ENCODE peak calls at places on chromosomes 3 and 15, in nine cellular contexts. Q, O, F, P, X, E, D, A and R are unnamed samples.

GRCh38 chr3:102904629-102905028 is 469.8 kb downstream of the ZPLD1 start:
- DNase-seq in F (no peak), O (no peak), E (no peak), P (no peak), A (no peak), X (no peak), D (no peak), Q (no peak), R (peak; percentile 6)

GRCh38 chr15:92930776-92931175 is 30.7 kb downstream of the CHD2 start:
- DNase-seq in D (peak; percentile 71), O (no peak), Q (no peak), F (no peak), X (no peak), A (no peak), P (peak; percentile 84), E (no peak), R (no peak)

GRCh38 chr15:92954578-92954977 is 54.5 kb downstream of the CHD2 start:
- DNase-seq in Q (peak; percentile 25), D (no peak), O (no peak), X (peak; percentile 51), F (no peak), P (no peak), A (peak; percentile 13), E (no peak), R (no peak)

GRCh38 chr15:91866971-91867372 is 13.5 kb downstream of the SLCO3A1 start:
- DNase-seq in D (no peak), O (no peak), P (peak; percentile 69), X (no peak), Q (no peak), A (no peak), F (no peak), E (peak; percentile 28), R (no peak)

GRCh38 chr15:63070681-63071129 is 28.2 kb downstream of the TPM1 start:
- DNase-seq in F (no peak), O (no peak), P (no peak), D (no peak), Q (no peak), A (no peak), X (peak; percentile 20), E (no peak), R (no peak)

GRCh38 chr15:60548101-60548500 is 69.2 kb upstream of the ICE2 start:
- DNase-seq in A (no peak), D (no peak), X (no peak), O (no peak), F (no peak), Q (no peak), P (no peak), E (no peak), R (no peak)

GRCh38 chr3:122598556-122598955 is 21.1 kb downstream of the PARP15 start:
- DNase-seq in D (no peak), E (no peak), A (no peak), Q (no peak), F (no peak), P (no peak), X (no peak), O (no peak), R (no peak)

GRCh38 chr3:50078622-50079021 is 10.1 kb upstream of the RBM5 start:
- DNase-seq in A (no peak), P (no peak), F (no peak), Q (no peak), D (no peak), O (no peak), X (no peak), E (no peak), R (no peak)

GRCh38 chr3:125125822-125126245 is 70.0 kb upstream of the HEG1 start:
- DNase-seq in Q (no peak), P (peak; percentile 94), O (peak; percentile 63), D (peak; percentile 84), F (no peak), A (no peak), X (no peak), E (no peak), R (no peak)

GRCh38 chr3:121111914-121112612 is 204.1 kb downstream of the STXBP5L start:
- DNase-seq in D (no peak), X (peak; percentile 3), A (peak; percentile 63), P (no peak), E (no peak), F (no peak), Q (no peak), O (no peak), R (peak; percentile 16)

GRCh38 chr15:84099181-84099580 is 136.4 kb upstream of the GOLGA6L4 start:
- DNase-seq in A (no peak), Q (peak; percentile 41), D (no peak), F (no peak), O (no peak), P (no peak), X (no peak), E (peak; percentile 42), R (no peak)

GRCh38 chr3:10361375-10361774 is 40.5 kb upstream of the SEC13 start:
- DNase-seq in X (no peak), P (no peak), Q (peak; percentile 82), E (no peak), A (no peak), D (no peak), F (no peak), O (no peak), R (no peak)

GRCh38 chr15:67685008-67685599 is 140.2 kb upstream of the SKOR1 start:
- DNase-seq in D (no peak), F (no peak), P (peak; percentile 63), A (peak; percentile 5), X (peak; percentile 77), O (peak; percentile 4), Q (peak; percentile 68), E (no peak), R (peak; percentile 20)

GRCh38 chr3:186789554-186790260 is 6.3 kb downstream of the EIF4A2 start:
- DNase-seq in O (no peak), X (no peak), F (no peak), Q (peak; percentile 36), E (no peak), P (no peak), A (no peak), D (no peak), R (peak; percentile 43)

GRCh38 chr3:71641669-71642068 is 58.1 kb upstream of the FOXP1 start:
- DNase-seq in E (no peak), F (no peak), X (peak; percentile 68), O (no peak), A (no peak), Q (no peak), P (no peak), D (no peak), R (no peak)

GRCh38 chr3:140830391-140830790 is 111.2 kb upstream of the SLC25A36 start:
- DNase-seq in O (no peak), A (no peak), X (no peak), D (no peak), F (no peak), P (no peak), E (no peak), Q (no peak), R (no peak)

GRCh38 chr3:23115171-23115877 is 87.8 kb upstream of the UBE2E2 start:
- DNase-seq in A (no peak), X (no peak), Q (no peak), P (peak; percentile 6), F (no peak), E (no peak), D (no peak), O (no peak), R (no peak)

GRCh38 chr3:190345027-190345821 is 23.0 kb upstream of the CLDN1 start:
- DNase-seq in O (no peak), Q (no peak), F (no peak), X (peak; percentile 96), D (peak; percentile 85), P (peak; percentile 75), E (no peak), A (no peak), R (no peak)

GRCh38 chr15:35067501-35068347 is 17.4 kb downstream of the NANOGP8 start:
- DNase-seq in F (no peak), P (no peak), A (no peak), D (no peak), X (no peak), Q (no peak), O (no peak), E (no peak), R (no peak)

GRCh38 chr15:74635228-74635627 is 19.6 kb downstream of the CLK3 start:
- DNase-seq in E (peak; percentile 57), O (peak; percentile 74), P (peak; percentile 62), Q (peak; percentile 81), X (peak; percentile 68), D (no peak), A (peak; percentile 76), F (peak; percentile 38), R (peak; percentile 84)

GRCh38 chr3:156599061-156599460 is 44.1 kb upstream of the SSR3 start:
- DNase-seq in D (no peak), P (no peak), O (no peak), A (no peak), E (no peak), X (no peak), Q (no peak), F (no peak), R (no peak)

GRCh38 chr15:85494035-85494793 is 113.8 kb downstream of the AKAP13 start:
- DNase-seq in X (peak; percentile 91), Q (no peak), P (peak; percentile 89), D (no peak), A (no peak), O (no peak), E (no peak), F (no peak), R (no peak)

DNA sequence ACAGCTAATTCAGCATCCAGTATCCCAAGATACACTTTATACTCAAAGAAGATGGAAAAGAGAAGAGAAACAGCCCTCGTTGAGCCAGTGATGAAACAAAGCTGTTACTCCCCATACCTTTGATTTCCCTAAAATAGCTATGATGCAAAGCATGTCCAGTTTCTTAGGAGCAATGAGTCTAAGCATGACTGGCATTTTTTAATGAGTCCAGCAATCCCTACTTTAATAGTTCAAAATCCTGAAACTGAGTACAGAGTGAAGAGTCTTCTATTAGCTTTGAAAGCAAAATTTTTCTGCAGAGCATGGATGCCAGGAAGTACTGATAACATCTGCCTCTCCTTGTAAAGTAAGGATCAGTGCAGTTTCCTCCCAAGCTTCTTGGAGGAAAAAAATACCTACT is 302.7 kb downstream of the IL5RA start:
- DNase-seq in P (no peak), O (no peak), F (no peak), X (no peak), D (no peak), E (no peak), A (no peak), Q (no peak), R (no peak)
- H3K4me3 ChIP-seq in P (no peak overlapping the region), O (no peak overlapping the region), F (no peak overlapping the region), X (no peak overlapping the region), D (no peak overlapping the region), E (no peak overlapping the region), A (no peak overlapping the region), Q (no peak overlapping the region), R (no peak overlapping the region)

GRCh38 chr15:79914728-79915127 is 17.9 kb upstream of the MTHFS start:
- DNase-seq in X (no peak), P (no peak), Q (no peak), D (no peak), F (no peak), O (no peak), E (no peak), A (no peak), R (no peak)
- H3K9me3 ChIP-seq in X (peaks cover 62% of the 10 kb centered on the region), P (no peaks in the 10 kb centered on the region), Q (peaks cover 81% of the 10 kb centered on the region), D (peaks cover 31% of the 10 kb centered on the region), F (peaks cover 25% of the 10 kb centered on the region), O (peaks cover 18% of the 10 kb centered on the region), E (peaks cover 27% of the 10 kb centered on the region), A (peaks cover 97% of the 10 kb centered on the region), R (peaks cover 15% of the 10 kb centered on the region)

GRCh38 chr3:139388077-139388476 is 1.4 kb downstream of the COPB2 start:
- DNase-seq in E (no peak), P (no peak), Q (no peak), X (no peak), O (no peak), F (no peak), D (no peak), A (no peak), R (no peak)
- H3K4me3 ChIP-seq in E (peak overlapping the region; percentile 99), P (peak overlapping the region; percentile 96), Q (peak overlapping the region; percentile 98), X (peak overlapping the region; percentile 97), O (peak overlapping the region; percentile 86), F (no peak overlapping the region), D (peak overlapping the region; percentile 94), A (no peak overlapping the region), R (peak overlapping the region; percentile 90)

GRCh38 chr15:25089577-25089976 is 134.8 kb downstream of the SNRPN start:
- DNase-seq in O (no peak), A (no peak), X (no peak), P (no peak), E (no peak), F (no peak), D (no peak), Q (no peak), R (no peak)
- H3K9me3 ChIP-seq in O (no peaks in the 10 kb centered on the region), A (peaks cover 3% of the 10 kb centered on the region), X (peaks cover 2% of the 10 kb centered on the region), P (peaks cover 2% of the 10 kb centered on the region), E (peaks cover 5% of the 10 kb centered on the region), F (peaks cover 52% of the 10 kb centered on the region), D (peaks cover 68% of the 10 kb centered on the region), Q (no peaks in the 10 kb centered on the region), R (no peaks in the 10 kb centered on the region)